ENCODE peak calls at places on chromosomes 1 and 21, in nine cellular contexts. Y is H1, Z is heart left ventricle, B is right lobe of liver, N is breast epithelium, S is suprapubic skin, H is body of pancreas, E is ovary, J is transverse colon. U is an unnamed sample. For H3K36me3 and H3K4me1, the result is how much of the 10 kb centered on the place peaks cover.

GRCh38 chr1:56921486-56921885 is 44.3 kb downstream of the C8B start:
- DNase-seq in Y (no peak), Z (no peak), B (no peak), N (no peak), S (no peak), H (no peak), E (no peak), J (no peak), U (no peak)

GRCh38 chr1:201298381-201299367 is 15.4 kb downstream of the PKP1 start:
- DNase-seq in Y (no peak), Z (no peak), B (no peak), N (no peak), S (no peak), H (no peak), E (no peak), J (peak), U (no peak)

GRCh38 chr1:68459796-68460195 is 10.0 kb upstream of the RPE65 start:
- DNase-seq in Y (no peak), Z (no peak), B (no peak), N (no peak), S (no peak), H (no peak), E (no peak), J (no peak), U (no peak)

GRCh38 chr1:77412069-77412793 is 130.4 kb downstream of the AK5 start:
- DNase-seq in Y (no peak), Z (no peak), B (no peak), N (no peak), S (no peak), H (no peak), E (no peak), J (no peak), U (no peak)

GRCh38 chr1:161106434-161106833 is 8.3 kb downstream of the KLHDC9 start:
- DNase-seq in Y (no peak), Z (no peak), B (no peak), N (no peak), S (no peak), H (no peak), E (no peak), J (no peak), U (no peak)

GRCh38 chr1:226656601-226657277 is 82.3 kb downstream of the ITPKB start:
- DNase-seq in Y (no peak), Z (peak), B (no peak), N (no peak), S (no peak), H (peak), E (no peak), J (peak), U (no peak)

GRCh38 chr1:59516881-59517280 is 220.0 kb downstream of the FGGY start:
- DNase-seq in Y (no peak), Z (no peak), B (no peak), N (no peak), S (no peak), H (peak), E (peak), J (no peak), U (peak)

GRCh38 chr1:196609114-196609737 is 986 bp upstream of the KCNT2 start:
- DNase-seq in Y (no peak), Z (no peak), B (no peak), N (no peak), S (no peak), H (peak), E (peak), J (no peak), U (no peak)

GRCh38 chr1:93357242-93357641 is 11.5 kb downstream of the DR1 start:
- DNase-seq in Y (no peak), Z (no peak), B (no peak), N (no peak), S (no peak), H (no peak), E (no peak), J (no peak), U (no peak)
- H3K36me3 ChIP-seq in Y (under half), Z (half or more), B (under half), N (under half), S (under half), H (under half), E (under half), J (under half), U (under half)

DNA sequence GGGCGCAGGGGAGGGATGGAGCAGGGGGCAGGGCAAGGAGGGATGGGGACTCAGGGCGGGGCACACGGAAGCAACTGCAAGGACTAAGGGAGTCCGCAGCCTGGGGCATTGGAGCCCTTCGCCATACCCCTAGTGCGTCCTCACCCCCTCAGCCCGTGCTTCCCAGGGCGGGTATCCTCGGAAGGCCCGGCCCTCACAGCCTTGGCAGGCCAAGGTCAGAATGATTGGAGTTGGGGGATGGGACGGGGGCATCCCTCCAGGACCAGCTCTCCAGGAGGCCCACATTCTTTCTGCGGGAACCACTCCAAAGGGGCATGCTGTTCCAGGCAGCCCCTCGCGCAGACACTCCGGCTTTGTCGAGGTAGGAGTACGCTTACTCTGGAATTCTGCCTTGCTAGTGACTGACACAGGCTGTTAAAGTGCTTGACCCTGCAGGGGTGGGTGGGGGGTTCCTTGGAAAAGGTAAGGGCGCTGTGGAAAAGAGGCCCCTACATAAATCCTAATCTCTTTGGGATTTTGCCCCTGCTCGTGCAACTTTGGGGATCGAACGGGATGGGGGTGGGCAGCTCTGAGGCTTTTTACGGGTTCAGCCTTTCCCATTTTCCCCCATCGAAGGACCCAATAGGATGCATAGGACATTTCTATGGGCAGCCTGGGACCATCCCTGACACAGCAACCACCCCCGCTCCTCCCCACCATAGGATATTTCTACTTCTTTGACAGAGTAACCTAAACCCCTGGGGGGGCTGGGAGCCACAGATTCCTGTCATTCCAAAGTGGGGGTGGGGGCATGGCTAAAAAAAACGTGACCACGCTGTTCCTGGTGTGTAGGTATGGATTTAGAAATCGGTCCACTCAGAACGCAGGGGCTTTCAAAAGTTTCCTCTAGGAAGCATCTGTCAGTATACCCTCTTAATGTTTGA is 744 bp upstream of the TRIM11 start:
- DNase-seq in Y (peak), Z (no peak), B (no peak), N (no peak), S (no peak), H (no peak), E (no peak), J (no peak), U (no peak)
- TF ChIP-seq POLR2A in Y (no peak), Z (peak), B (no peak), N (no peak), S (no peak), H (no peak), E (no peak), J (no peak), U (no peak)

GRCh38 chr1:107940178-107940577 is 24.8 kb downstream of the VAV3 start:
- DNase-seq in Y (no peak), Z (no peak), B (no peak), N (no peak), S (no peak), H (no peak), E (no peak), J (no peak), U (no peak)
- H3K4me1 ChIP-seq in Y (under half), Z (under half), B (under half), N (under half), S (under half), H (under half), E (under half), J (under half), U (under half)

GRCh38 chr1:1027723-1028266 is 7.9 kb downstream of the AGRN start:
- DNase-seq in Y (no peak), Z (no peak), B (no peak), N (no peak), S (no peak), H (no peak), E (no peak), J (no peak), U (no peak)

GRCh38 chr1:1023700-1024099 is 3.8 kb downstream of the AGRN start:
- DNase-seq in Y (no peak), Z (no peak), B (no peak), N (no peak), S (no peak), H (no peak), E (no peak), J (no peak), U (no peak)

GRCh38 chr1:1022322-1023090 is 2.6 kb downstream of the AGRN start:
- DNase-seq in Y (no peak), Z (no peak), B (no peak), N (no peak), S (no peak), H (no peak), E (no peak), J (no peak), U (no peak)

GRCh38 chr1:1024421-1025415 is 4.8 kb downstream of the AGRN start:
- DNase-seq in Y (no peak), Z (no peak), B (no peak), N (peak), S (no peak), H (peak), E (no peak), J (no peak), U (no peak)

GRCh38 chr1:1026599-1027413 is 6.9 kb downstream of the AGRN start:
- DNase-seq in Y (no peak), Z (no peak), B (no peak), N (no peak), S (no peak), H (no peak), E (no peak), J (no peak), U (no peak)
- H3K36me3 ChIP-seq in Y (under half), Z (under half), B (under half), N (under half), S (under half), H (under half), E (under half), J (under half), U (under half)

GRCh38 chr1:42946120-42947009 is 12.3 kb downstream of the SLC2A1 start:
- DNase-seq in Y (no peak), Z (no peak), B (no peak), N (no peak), S (no peak), H (no peak), E (no peak), J (no peak), U (no peak)
- TF ChIP-seq POLR2A in Y (no peak), Z (no peak), B (no peak), N (no peak), S (no peak), H (no peak), E (no peak), J (no peak), U (no peak)

GRCh38 chr1:155864393-155864792 is 5.0 kb downstream of the SYT11 start:
- DNase-seq in Y (no peak), Z (no peak), B (no peak), N (no peak), S (no peak), H (no peak), E (no peak), J (no peak), U (no peak)
- H3K4me1 ChIP-seq in Y (under half), Z (under half), B (under half), N (under half), S (under half), H (under half), E (under half), J (under half), U (under half)

GRCh38 chr1:243563732-243564131 is 286.3 kb downstream of the AKT3 start:
- DNase-seq in Y (no peak), Z (no peak), B (no peak), N (no peak), S (no peak), H (no peak), E (no peak), J (no peak), U (no peak)
- H3K36me3 ChIP-seq in Y (under half), Z (under half), B (under half), N (under half), S (under half), H (under half), E (under half), J (under half), U (under half)

GRCh38 chr21:45333583-45334121 is 46.0 kb upstream of the POFUT2 start:
- DNase-seq in Y (no peak), Z (peak), B (no peak), N (no peak), S (no peak), H (no peak), E (peak), J (no peak), U (no peak)

GRCh38 chr21:45332981-45333582 is 45.4 kb upstream of the POFUT2 start:
- DNase-seq in Y (no peak), Z (peak), B (no peak), N (no peak), S (no peak), H (no peak), E (peak), J (no peak), U (no peak)

GRCh38 chr21:45331521-45332257 is 44.0 kb upstream of the POFUT2 start:
- DNase-seq in Y (no peak), Z (peak), B (no peak), N (no peak), S (no peak), H (no peak), E (peak), J (no peak), U (no peak)

GRCh38 chr21:45330851-45331261 is 43.2 kb upstream of the POFUT2 start:
- DNase-seq in Y (no peak), Z (peak), B (no peak), N (no peak), S (no peak), H (no peak), E (peak), J (no peak), U (no peak)

GRCh38 chr21:45332415-45332814 is 44.7 kb upstream of the POFUT2 start:
- DNase-seq in Y (no peak), Z (peak), B (no peak), N (no peak), S (no peak), H (no peak), E (peak), J (no peak), U (no peak)
- TF ChIP-seq POLR2A in Y (no peak), Z (no peak), B (no peak), N (no peak), S (no peak), H (no peak), E (no peak), J (no peak), U (no peak)

DNA sequence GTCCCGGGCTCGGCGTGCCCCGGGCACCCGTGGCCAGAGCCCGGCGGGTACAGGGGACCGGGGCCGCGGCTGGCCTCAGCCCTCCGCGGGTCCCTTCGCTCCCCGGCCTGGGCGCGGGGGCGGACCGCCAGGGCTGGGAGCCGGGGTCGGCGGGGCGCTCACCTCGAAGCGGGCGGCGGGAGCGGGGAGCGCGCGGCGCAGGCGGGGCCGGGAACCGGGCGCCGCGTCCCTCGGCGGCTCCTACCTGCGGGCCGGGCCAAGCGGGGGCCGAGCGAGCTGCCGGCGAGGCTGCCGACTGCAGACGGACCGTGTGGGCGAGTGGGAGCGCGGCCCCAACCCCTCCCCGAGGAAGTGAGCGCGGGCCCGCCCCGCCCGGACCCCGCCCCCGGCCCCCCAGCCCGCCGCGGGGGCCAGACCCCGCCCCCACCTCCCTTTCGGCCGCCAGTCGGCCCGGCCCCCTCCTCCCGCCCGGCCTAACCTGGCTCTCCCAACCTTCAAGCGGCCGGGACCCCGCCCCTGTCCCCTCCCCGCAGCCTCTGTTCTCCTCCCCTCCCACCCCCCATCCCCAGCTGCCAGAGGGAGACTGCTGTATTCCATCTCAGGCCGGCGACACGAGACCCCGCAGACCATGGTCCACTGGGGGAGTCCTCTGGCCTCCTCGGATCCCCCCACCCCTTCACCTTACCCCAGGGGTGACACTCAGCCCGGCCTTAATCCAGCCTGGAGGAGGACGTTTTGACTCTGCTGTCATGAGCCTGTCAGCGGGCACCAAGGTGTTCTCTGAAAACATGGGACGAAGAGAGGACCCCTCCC is at the start of gene FHL3:
- DNase-seq in Y (peak), Z (peak), B (peak), N (no peak), S (peak), H (peak), E (peak), J (peak), U (peak)
- H3K4me1 ChIP-seq in Y (under half), Z (under half), B (under half), N (under half), S (under half), H (under half), E (under half), J (under half), U (under half)

GRCh38 chr1:212977781-212978645 is 27.7 kb downstream of the VASH2 start:
- DNase-seq in Y (no peak), Z (no peak), B (no peak), N (no peak), S (no peak), H (no peak), E (no peak), J (no peak), U (no peak)

GRCh38 chr1:212981025-212981495 is 30.7 kb downstream of the VASH2 start:
- DNase-seq in Y (peak), Z (peak), B (no peak), N (peak), S (no peak), H (peak), E (no peak), J (no peak), U (peak)

GRCh38 chr1:212980123-212980800 is 29.9 kb downstream of the VASH2 start:
- DNase-seq in Y (no peak), Z (peak), B (no peak), N (no peak), S (no peak), H (no peak), E (no peak), J (no peak), U (no peak)

GRCh38 chr1:212981571-212982328 is 31.4 kb downstream of the VASH2 start:
- DNase-seq in Y (peak), Z (peak), B (no peak), N (no peak), S (no peak), H (no peak), E (no peak), J (no peak), U (no peak)

DNA sequence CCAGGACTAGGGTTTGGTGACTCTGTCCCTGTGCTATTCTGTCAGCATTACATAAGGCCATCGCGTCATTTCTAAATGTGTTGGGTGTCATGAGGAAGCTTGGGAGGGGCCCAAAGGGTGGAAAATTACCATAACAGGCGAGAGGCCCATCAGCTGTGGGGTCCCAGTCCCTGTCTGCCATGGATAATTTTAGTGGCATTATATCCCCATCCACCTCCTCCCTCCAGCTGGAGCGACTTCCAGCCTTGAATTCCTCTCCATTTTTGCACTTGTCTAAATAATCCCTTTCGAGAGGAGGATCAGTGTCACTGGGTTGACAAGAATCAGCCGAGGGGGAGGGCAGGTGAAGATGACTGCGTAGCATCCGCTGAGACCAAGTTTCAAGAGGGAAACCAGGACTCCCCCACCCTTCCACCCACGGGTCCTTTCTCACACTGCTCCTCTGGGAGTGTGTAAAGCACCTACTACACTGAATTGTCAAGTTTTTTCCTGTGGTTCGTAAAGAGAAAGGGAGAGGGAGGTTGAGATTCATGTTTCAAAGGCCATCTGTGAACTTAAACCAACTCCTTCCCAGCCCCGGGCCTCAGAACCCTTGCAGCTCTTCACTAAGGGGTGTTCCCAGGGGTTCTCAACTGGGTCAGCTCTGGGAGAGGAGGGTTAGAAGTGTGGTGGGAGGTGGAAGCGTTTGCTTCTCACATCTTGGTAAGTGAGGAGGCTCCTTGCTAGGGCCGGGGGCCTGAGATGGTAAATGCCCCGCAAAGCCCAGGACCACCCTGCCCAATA is 29.2 kb downstream of the VASH2 start:
- DNase-seq in Y (peak), Z (no peak), B (no peak), N (no peak), S (no peak), H (no peak), E (no peak), J (no peak), U (no peak)
- H3K36me3 ChIP-seq in Y (half or more), Z (under half), B (under half), N (under half), S (under half), H (under half), E (under half), J (under half), U (under half)

U was measured in uterus.